ENCODE peak calls at places on chromosomes 16 and 17, in seven cellular contexts. F is WERI-Rb-1, A is psoas muscle, Z is SJCRH30, G is tibial nerve, D is heart left ventricle, H is colonic mucosa. X is an unnamed sample.
A peak's percentile ranks its signal among the peaks of the same experiment; 100 is the strongest.

GRCh38 chr16:73093146-73094144 is 45.5 kb upstream of the ZFHX3 start:
- DNase-seq in A (peak; percentile 61), D (no peak), F (no peak), G (no peak), Z (peak; percentile 2), H (no peak), X (peak; percentile 42)

GRCh38 chr16:17364319-17365210 is 106.2 kb downstream of the XYLT1 start:
- DNase-seq in G (no peak), H (no peak), Z (no peak), A (no peak), F (no peak), D (no peak), X (no peak)

GRCh38 chr17:82237746-82238561 is 9.1 kb downstream of the SLC16A3 start:
- DNase-seq in Z (no peak), A (peak; percentile 61), D (peak; percentile 62), F (no peak), G (no peak), H (no peak), X (peak; percentile 77)

GRCh38 chr17:42928714-42929496 is 28.3 kb downstream of the G6PC1 start:
- DNase-seq in D (no peak), G (no peak), H (peak; percentile 38), A (no peak), F (peak; percentile 53), Z (peak; percentile 26), X (peak; percentile 78)

GRCh38 chr17:18187816-18188761 is 4.5 kb downstream of the ALKBH5 start:
- DNase-seq in H (no peak), A (no peak), Z (no peak), G (no peak), D (no peak), F (no peak), X (no peak)

GRCh38 chr16:22635345-22635744 is 124.7 kb downstream of the NPIPB5 start:
- DNase-seq in A (no peak), H (no peak), G (no peak), F (no peak), D (no peak), Z (no peak), X (no peak)

GRCh38 chr17:60386475-60387058 is 5.4 kb downstream of the USP32 start:
- DNase-seq in Z (no peak), D (no peak), G (no peak), H (no peak), F (no peak), A (no peak), X (no peak)

GRCh38 chr16:15041260-15042011 is 14.4 kb downstream of the NTAN1 start:
- DNase-seq in D (peak; percentile 87), G (peak; percentile 67), F (peak; percentile 75), Z (no peak), H (peak; percentile 78), A (peak; percentile 91), X (peak; percentile 92)

GRCh38 chr17:10471853-10472252 is 2.5 kb upstream of the MYH4 start:
- DNase-seq in Z (no peak), H (no peak), G (no peak), A (no peak), F (no peak), D (no peak), X (no peak)

DNA sequence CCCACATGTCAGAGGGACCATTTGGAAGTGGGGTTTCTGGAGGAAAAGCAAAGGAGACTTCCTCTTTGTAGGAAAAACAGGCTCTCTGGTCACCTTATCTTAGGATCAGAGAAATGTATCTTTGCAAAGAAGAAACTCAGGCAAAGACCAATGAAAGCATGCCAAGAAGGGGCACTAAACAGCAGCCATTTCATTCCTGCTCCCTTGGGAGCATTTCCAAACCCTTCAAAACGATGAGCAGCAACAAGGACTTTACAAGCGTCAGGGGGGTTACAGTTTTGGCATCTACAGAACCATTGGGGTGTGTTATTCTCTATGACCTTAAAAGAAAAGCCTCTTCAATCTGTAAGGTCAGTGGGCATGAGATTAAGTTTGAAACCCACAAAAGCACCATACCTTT is 122.8 kb downstream of the SMG6 start:
- DNase-seq in A (no peak), F (no peak), G (no peak), H (no peak), D (no peak), Z (no peak), X (no peak)
- H3K27ac ChIP-seq in A (peak overlapping the region; percentile 52), F (no peak overlapping the region), G (peak overlapping the region; percentile 76), H (peak overlapping the region; percentile 63), D (peak overlapping the region; percentile 78), Z (peak overlapping the region; percentile 63), X (peak overlapping the region; percentile 77)

GRCh38 chr17:74190807-74191206 is 12.7 kb upstream of the RPL38 start:
- DNase-seq in D (no peak), A (no peak), G (no peak), Z (peak; percentile 61), F (no peak), H (no peak), X (no peak)

GRCh38 chr17:74197801-74198200 is 5.7 kb upstream of the RPL38 start:
- DNase-seq in F (no peak), D (no peak), G (no peak), H (no peak), A (no peak), Z (no peak), X (no peak)

GRCh38 chr17:74192950-74193781 is 10.3 kb upstream of the RPL38 start:
- DNase-seq in F (peak; percentile 97), G (no peak), Z (peak; percentile 99), H (peak; percentile 32), A (peak; percentile 72), D (peak; percentile 79), X (peak; percentile 83)

GRCh38 chr17:74196541-74197310 is 6.8 kb upstream of the RPL38 start:
- DNase-seq in F (no peak), D (no peak), G (no peak), Z (peak; percentile 39), H (no peak), A (no peak), X (no peak)

DNA sequence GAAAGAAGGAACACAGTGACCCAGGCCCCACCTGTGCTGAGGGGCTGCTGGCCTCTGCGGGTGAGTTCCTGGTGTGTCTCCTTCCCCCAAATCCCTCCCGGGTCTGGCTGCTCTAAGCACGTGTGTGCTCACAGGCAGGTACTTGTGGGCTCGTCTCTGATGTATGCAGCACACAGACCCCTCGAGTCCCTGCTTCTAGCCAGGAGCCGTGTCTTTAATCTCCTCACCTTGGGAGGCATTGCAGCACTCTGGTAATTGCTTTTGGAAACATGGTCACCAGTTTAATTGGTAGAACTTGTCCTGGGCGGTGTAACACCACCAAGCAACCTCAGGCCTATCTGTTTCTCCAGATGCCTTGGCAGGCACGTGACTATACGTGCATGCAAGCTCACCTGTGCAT is 8.8 kb upstream of the RPL38 start:
- DNase-seq in F (peak; percentile 56), H (no peak), G (no peak), A (no peak), Z (no peak), D (no peak), X (no peak)
- H3K27ac ChIP-seq in F (peak overlapping the region; percentile 75), H (no peak overlapping the region), G (no peak overlapping the region), A (no peak overlapping the region), Z (no peak overlapping the region), D (no peak overlapping the region), X (no peak overlapping the region)

GRCh38 chr17:1683489-1683888 is 1.2 kb downstream of the PRPF8 start:
- DNase-seq in F (peak; percentile 23), G (no peak), Z (no peak), D (no peak), A (no peak), H (no peak), X (no peak)
- H3K27ac ChIP-seq in F (peak overlapping the region; percentile 96), G (peak overlapping the region; percentile 94), Z (no peak overlapping the region), D (peak overlapping the region; percentile 98), A (peak overlapping the region; percentile 88), H (no peak overlapping the region), X (peak overlapping the region; percentile 90)

DNA sequence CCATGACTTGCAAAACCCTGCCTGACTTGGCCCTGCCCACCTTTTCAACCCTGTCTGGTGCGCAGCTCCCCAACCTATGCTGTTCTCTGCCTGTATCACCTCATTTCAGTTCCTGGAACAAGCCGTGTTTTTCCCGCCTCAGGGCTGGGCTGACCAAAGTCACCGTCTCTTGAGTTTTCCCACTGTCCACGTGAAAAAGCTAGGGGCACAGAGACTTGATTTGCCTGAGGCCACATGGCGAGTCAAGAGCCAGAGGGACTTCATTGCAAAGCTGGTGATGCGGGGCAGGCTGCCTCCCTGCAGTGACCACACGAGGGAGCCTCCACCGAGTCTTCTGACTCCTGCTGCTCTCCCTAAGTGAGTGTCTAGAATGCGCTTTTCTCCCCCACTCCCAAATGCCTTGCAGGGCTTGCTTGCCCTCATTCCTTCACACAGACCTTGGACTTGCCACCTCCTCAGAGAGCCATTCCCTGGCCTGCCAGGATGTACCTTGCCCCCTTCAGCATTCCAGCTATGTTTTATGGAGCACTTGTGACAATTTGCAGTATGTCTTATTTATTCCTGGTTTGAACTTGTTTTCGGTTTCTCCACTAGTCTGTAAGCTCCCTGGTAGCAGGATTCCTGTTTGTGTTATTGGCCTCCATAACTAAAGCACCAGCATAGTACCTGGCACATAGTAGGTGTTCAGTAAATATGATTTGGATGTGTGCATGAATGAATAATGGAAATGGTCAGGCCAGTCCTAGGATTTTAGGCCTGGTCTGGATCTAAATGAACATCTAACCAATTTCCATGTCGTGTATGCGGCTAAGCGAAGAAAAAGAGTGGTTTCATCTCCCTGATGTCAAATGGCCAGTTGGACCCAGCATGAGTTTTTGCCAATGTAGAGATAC is 252.3 kb downstream of the SNX29 start:
- DNase-seq in G (no peak), H (peak; percentile 78), Z (peak; percentile 31), A (no peak), D (no peak), F (peak; percentile 70), X (no peak)
- H3K27ac ChIP-seq in G (no peak overlapping the region), H (peak overlapping the region; percentile 26), Z (no peak overlapping the region), A (no peak overlapping the region), D (no peak overlapping the region), F (no peak overlapping the region), X (no peak overlapping the region)

DNA sequence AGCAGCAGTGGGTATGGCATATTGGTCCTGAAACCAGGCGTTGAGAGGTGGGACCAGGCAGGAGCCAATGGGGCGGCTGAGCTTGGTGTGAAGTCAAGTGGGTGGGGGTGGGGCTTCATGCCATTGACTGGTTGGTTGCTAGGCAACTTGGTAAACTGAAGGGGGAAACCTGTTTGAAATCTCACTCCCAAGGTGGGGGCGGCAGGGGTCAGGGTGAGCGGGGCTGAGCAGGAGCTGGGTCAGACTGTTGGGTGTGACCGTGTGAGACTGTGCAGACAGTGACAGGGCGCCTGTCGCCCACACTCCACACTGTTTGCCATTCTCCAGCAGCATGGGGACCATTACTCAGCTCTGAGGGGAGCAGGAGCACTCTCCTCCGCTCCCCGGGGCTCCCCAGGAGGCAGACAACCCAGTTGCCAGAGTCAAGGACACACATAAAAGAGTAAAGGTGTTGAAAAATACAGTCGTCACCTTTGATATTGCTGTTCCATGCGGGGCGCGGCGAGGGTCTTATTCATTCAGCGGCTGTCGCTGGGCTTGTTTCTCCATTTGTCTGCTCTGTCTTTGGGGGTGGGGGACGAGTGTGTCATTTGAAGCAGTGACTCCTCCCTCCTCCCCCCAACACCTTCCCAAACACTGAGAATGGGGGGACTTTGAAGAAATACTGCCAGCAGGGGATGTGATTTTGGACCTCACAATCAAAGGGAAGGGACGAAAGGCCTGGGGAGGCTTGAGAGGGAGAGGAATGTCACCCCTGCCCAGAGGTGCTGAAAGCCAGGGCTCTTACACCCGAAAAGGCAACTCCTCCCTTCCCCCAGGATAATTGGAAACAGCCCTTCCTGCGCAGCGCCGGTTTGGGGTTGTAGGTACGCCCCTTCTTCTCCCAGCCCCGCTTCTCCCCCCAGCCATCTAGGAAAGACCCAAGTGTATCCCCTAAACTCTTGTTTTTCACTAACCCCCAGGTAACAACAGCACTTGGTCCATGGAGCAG is 1.1 kb upstream of the EFNB3 start:
- DNase-seq in F (peak; percentile 52), D (no peak), H (no peak), A (no peak), Z (no peak), G (no peak), X (no peak)
- H3K27ac ChIP-seq in F (no peak overlapping the region), D (no peak overlapping the region), H (no peak overlapping the region), A (no peak overlapping the region), Z (no peak overlapping the region), G (no peak overlapping the region), X (no peak overlapping the region)